ENCODE peak calls at places on chromosome 11, in ten cellular contexts. One of them, this sample, is unnamed.

GRCh38 chr11:2699185-2699530 is 636 bp downstream of the KCNQ1OT1 start:
- DNase-seq in uterus: peak; percentile 26
- DNase-seq in activated naive CD8-positive, alpha-beta T cell treated with anti-CD3 and anti-CD28 coated beads, Interleukin-2, amount 10 ng/mL, durations not matched to agents 7 days and 5 days: peak; percentile 43
- DNase-seq in left cardiac atrium: peak; percentile 29
- DNase-seq in A673: peak; percentile 31
- DNase-seq in NCI-H2029: no peak
- DNase-seq in stimulated activated CD4-positive, alpha-beta T cell treated with anti-CD3 and anti-CD28 coated beads, Interleukin-4, amount 100 ng/mL, for 24 hours: no peak
- DNase-seq in body of pancreas: peak; percentile 41
- DNase-seq in choroid plexus epithelial cell: peak; percentile 19
- DNase-seq in astrocyte: no peak
- DNase-seq in this sample: no peak

GRCh38 chr11:67468056-67468455 is 995 bp downstream of the TMEM134 start:
- DNase-seq in choroid plexus epithelial cell: no peak
- DNase-seq in NCI-H2029: peak; percentile 8
- DNase-seq in A673: no peak
- DNase-seq in activated naive CD8-positive, alpha-beta T cell treated with anti-CD3 and anti-CD28 coated beads, Interleukin-2, amount 10 ng/mL, durations not matched to agents 7 days and 5 days: no peak
- DNase-seq in body of pancreas: peak; percentile 98
- DNase-seq in uterus: peak; percentile 44
- DNase-seq in astrocyte: peak; percentile 20
- DNase-seq in stimulated activated CD4-positive, alpha-beta T cell treated with anti-CD3 and anti-CD28 coated beads, Interleukin-4, amount 100 ng/mL, for 24 hours: peak; percentile 42
- DNase-seq in left cardiac atrium: no peak
- DNase-seq in this sample: no peak

GRCh38 chr11:2816941-2817421 is 68.6 kb downstream of the CDKN1C start:
- DNase-seq in choroid plexus epithelial cell: peak; percentile 95
- DNase-seq in uterus: peak; percentile 70
- DNase-seq in A673: no peak
- DNase-seq in activated naive CD8-positive, alpha-beta T cell treated with anti-CD3 and anti-CD28 coated beads, Interleukin-2, amount 10 ng/mL, durations not matched to agents 7 days and 5 days: no peak
- DNase-seq in stimulated activated CD4-positive, alpha-beta T cell treated with anti-CD3 and anti-CD28 coated beads, Interleukin-4, amount 100 ng/mL, for 24 hours: no peak
- DNase-seq in body of pancreas: no peak
- DNase-seq in astrocyte: peak; percentile 83
- DNase-seq in left cardiac atrium: peak; percentile 18
- DNase-seq in NCI-H2029: no peak
- DNase-seq in this sample: no peak

GRCh38 chr11:104163100-104164027 is 583 bp downstream of the PDGFD start:
- DNase-seq in A673: no peak
- DNase-seq in left cardiac atrium: peak; percentile 32
- DNase-seq in stimulated activated CD4-positive, alpha-beta T cell treated with anti-CD3 and anti-CD28 coated beads, Interleukin-4, amount 100 ng/mL, for 24 hours: no peak
- DNase-seq in astrocyte: peak; percentile 27
- DNase-seq in choroid plexus epithelial cell: peak; percentile 55
- DNase-seq in activated naive CD8-positive, alpha-beta T cell treated with anti-CD3 and anti-CD28 coated beads, Interleukin-2, amount 10 ng/mL, durations not matched to agents 7 days and 5 days: no peak
- DNase-seq in NCI-H2029: no peak
- DNase-seq in body of pancreas: peak; percentile 47
- DNase-seq in uterus: peak; percentile 17
- DNase-seq in this sample: no peak

GRCh38 chr11:31823372-31824371 is 12.6 kb upstream of the PAX6 start:
- DNase-seq in choroid plexus epithelial cell: no peak
- DNase-seq in stimulated activated CD4-positive, alpha-beta T cell treated with anti-CD3 and anti-CD28 coated beads, Interleukin-4, amount 100 ng/mL, for 24 hours: no peak
- DNase-seq in A673: no peak
- DNase-seq in body of pancreas: no peak
- DNase-seq in astrocyte: no peak
- DNase-seq in left cardiac atrium: no peak
- DNase-seq in uterus: no peak
- DNase-seq in activated naive CD8-positive, alpha-beta T cell treated with anti-CD3 and anti-CD28 coated beads, Interleukin-2, amount 10 ng/mL, durations not matched to agents 7 days and 5 days: no peak
- DNase-seq in NCI-H2029: no peak
- DNase-seq in this sample: no peak

GRCh38 chr11:127651888-127652221 is 651.3 kb upstream of the KIRREL3 start:
- DNase-seq in left cardiac atrium: no peak
- DNase-seq in choroid plexus epithelial cell: no peak
- DNase-seq in stimulated activated CD4-positive, alpha-beta T cell treated with anti-CD3 and anti-CD28 coated beads, Interleukin-4, amount 100 ng/mL, for 24 hours: no peak
- DNase-seq in body of pancreas: no peak
- DNase-seq in NCI-H2029: no peak
- DNase-seq in uterus: no peak
- DNase-seq in astrocyte: peak; percentile 41
- DNase-seq in activated naive CD8-positive, alpha-beta T cell treated with anti-CD3 and anti-CD28 coated beads, Interleukin-2, amount 10 ng/mL, durations not matched to agents 7 days and 5 days: no peak
- DNase-seq in A673: no peak
- DNase-seq in this sample: no peak

GRCh38 chr11:87878373-87878779 is 296.9 kb downstream of the RAB38 start:
- DNase-seq in left cardiac atrium: no peak
- DNase-seq in A673: peak; percentile 58
- DNase-seq in stimulated activated CD4-positive, alpha-beta T cell treated with anti-CD3 and anti-CD28 coated beads, Interleukin-4, amount 100 ng/mL, for 24 hours: no peak
- DNase-seq in choroid plexus epithelial cell: peak; percentile 76
- DNase-seq in body of pancreas: no peak
- DNase-seq in uterus: no peak
- DNase-seq in activated naive CD8-positive, alpha-beta T cell treated with anti-CD3 and anti-CD28 coated beads, Interleukin-2, amount 10 ng/mL, durations not matched to agents 7 days and 5 days: no peak
- DNase-seq in astrocyte: peak; percentile 27
- DNase-seq in NCI-H2029: peak; percentile 9
- DNase-seq in this sample: no peak

GRCh38 chr11:79415411-79415810 is 25.4 kb downstream of the TENM4 start:
- DNase-seq in NCI-H2029: no peak
- DNase-seq in left cardiac atrium: no peak
- DNase-seq in astrocyte: peak; percentile 18
- DNase-seq in activated naive CD8-positive, alpha-beta T cell treated with anti-CD3 and anti-CD28 coated beads, Interleukin-2, amount 10 ng/mL, durations not matched to agents 7 days and 5 days: no peak
- DNase-seq in body of pancreas: no peak
- DNase-seq in uterus: no peak
- DNase-seq in stimulated activated CD4-positive, alpha-beta T cell treated with anti-CD3 and anti-CD28 coated beads, Interleukin-4, amount 100 ng/mL, for 24 hours: no peak
- DNase-seq in choroid plexus epithelial cell: no peak
- DNase-seq in A673: no peak
- DNase-seq in this sample: no peak

GRCh38 chr11:116686891-116687290 is 85.9 kb downstream of the BUD13 start:
- DNase-seq in stimulated activated CD4-positive, alpha-beta T cell treated with anti-CD3 and anti-CD28 coated beads, Interleukin-4, amount 100 ng/mL, for 24 hours: no peak
- DNase-seq in left cardiac atrium: no peak
- DNase-seq in activated naive CD8-positive, alpha-beta T cell treated with anti-CD3 and anti-CD28 coated beads, Interleukin-2, amount 10 ng/mL, durations not matched to agents 7 days and 5 days: no peak
- DNase-seq in A673: no peak
- DNase-seq in body of pancreas: no peak
- DNase-seq in choroid plexus epithelial cell: no peak
- DNase-seq in NCI-H2029: no peak
- DNase-seq in astrocyte: no peak
- DNase-seq in uterus: no peak
- DNase-seq in this sample: no peak

GRCh38 chr11:15118431-15118830 is 3.7 kb downstream of the INSC start:
- DNase-seq in activated naive CD8-positive, alpha-beta T cell treated with anti-CD3 and anti-CD28 coated beads, Interleukin-2, amount 10 ng/mL, durations not matched to agents 7 days and 5 days: no peak
- DNase-seq in stimulated activated CD4-positive, alpha-beta T cell treated with anti-CD3 and anti-CD28 coated beads, Interleukin-4, amount 100 ng/mL, for 24 hours: no peak
- DNase-seq in NCI-H2029: no peak
- DNase-seq in body of pancreas: no peak
- DNase-seq in A673: no peak
- DNase-seq in uterus: no peak
- DNase-seq in astrocyte: no peak
- DNase-seq in left cardiac atrium: no peak
- DNase-seq in choroid plexus epithelial cell: no peak
- DNase-seq in this sample: no peak

GRCh38 chr11:130555251-130555841 is 106.9 kb downstream of the ADAMTS15 start:
- DNase-seq in choroid plexus epithelial cell: no peak
- DNase-seq in activated naive CD8-positive, alpha-beta T cell treated with anti-CD3 and anti-CD28 coated beads, Interleukin-2, amount 10 ng/mL, durations not matched to agents 7 days and 5 days: no peak
- DNase-seq in left cardiac atrium: peak; percentile 60
- DNase-seq in stimulated activated CD4-positive, alpha-beta T cell treated with anti-CD3 and anti-CD28 coated beads, Interleukin-4, amount 100 ng/mL, for 24 hours: no peak
- DNase-seq in astrocyte: peak; percentile 31
- DNase-seq in uterus: no peak
- DNase-seq in A673: no peak
- DNase-seq in NCI-H2029: no peak
- DNase-seq in body of pancreas: peak; percentile 42
- DNase-seq in this sample: peak; percentile 22

GRCh38 chr11:116173946-116174911 is 598.6 kb downstream of the BUD13 start:
- DNase-seq in activated naive CD8-positive, alpha-beta T cell treated with anti-CD3 and anti-CD28 coated beads, Interleukin-2, amount 10 ng/mL, durations not matched to agents 7 days and 5 days: no peak
- DNase-seq in NCI-H2029: no peak
- DNase-seq in body of pancreas: no peak
- DNase-seq in uterus: no peak
- DNase-seq in choroid plexus epithelial cell: no peak
- DNase-seq in stimulated activated CD4-positive, alpha-beta T cell treated with anti-CD3 and anti-CD28 coated beads, Interleukin-4, amount 100 ng/mL, for 24 hours: no peak
- DNase-seq in A673: peak; percentile 42
- DNase-seq in astrocyte: no peak
- DNase-seq in left cardiac atrium: no peak
- DNase-seq in this sample: no peak

GRCh38 chr11:119263352-119263940 is 53.5 kb downstream of the MCAM start:
- DNase-seq in activated naive CD8-positive, alpha-beta T cell treated with anti-CD3 and anti-CD28 coated beads, Interleukin-2, amount 10 ng/mL, durations not matched to agents 7 days and 5 days: no peak
- DNase-seq in NCI-H2029: no peak
- DNase-seq in choroid plexus epithelial cell: peak; percentile 23
- DNase-seq in body of pancreas: no peak
- DNase-seq in astrocyte: no peak
- DNase-seq in left cardiac atrium: no peak
- DNase-seq in stimulated activated CD4-positive, alpha-beta T cell treated with anti-CD3 and anti-CD28 coated beads, Interleukin-4, amount 100 ng/mL, for 24 hours: no peak
- DNase-seq in uterus: no peak
- DNase-seq in A673: no peak
- DNase-seq in this sample: no peak

GRCh38 chr11:62186195-62186594 is 3.8 kb upstream of the SCGB1D1 start:
- DNase-seq in uterus: no peak
- DNase-seq in activated naive CD8-positive, alpha-beta T cell treated with anti-CD3 and anti-CD28 coated beads, Interleukin-2, amount 10 ng/mL, durations not matched to agents 7 days and 5 days: no peak
- DNase-seq in choroid plexus epithelial cell: no peak
- DNase-seq in left cardiac atrium: no peak
- DNase-seq in astrocyte: no peak
- DNase-seq in stimulated activated CD4-positive, alpha-beta T cell treated with anti-CD3 and anti-CD28 coated beads, Interleukin-4, amount 100 ng/mL, for 24 hours: no peak
- DNase-seq in body of pancreas: no peak
- DNase-seq in A673: no peak
- DNase-seq in NCI-H2029: peak; percentile 84
- DNase-seq in this sample: no peak

GRCh38 chr11:26741036-26741435 is 19.2 kb upstream of the SLC5A12 start:
- DNase-seq in stimulated activated CD4-positive, alpha-beta T cell treated with anti-CD3 and anti-CD28 coated beads, Interleukin-4, amount 100 ng/mL, for 24 hours: no peak
- DNase-seq in body of pancreas: no peak
- DNase-seq in uterus: no peak
- DNase-seq in A673: peak; percentile 71
- DNase-seq in left cardiac atrium: no peak
- DNase-seq in NCI-H2029: no peak
- DNase-seq in activated naive CD8-positive, alpha-beta T cell treated with anti-CD3 and anti-CD28 coated beads, Interleukin-2, amount 10 ng/mL, durations not matched to agents 7 days and 5 days: no peak
- DNase-seq in choroid plexus epithelial cell: peak; percentile 75
- DNase-seq in astrocyte: peak; percentile 69
- DNase-seq in this sample: no peak

GRCh38 chr11:107706531-107706930 is 5.3 kb downstream of the SLN start:
- DNase-seq in uterus: no peak
- DNase-seq in astrocyte: peak; percentile 44
- DNase-seq in body of pancreas: no peak
- DNase-seq in left cardiac atrium: no peak
- DNase-seq in A673: no peak
- DNase-seq in stimulated activated CD4-positive, alpha-beta T cell treated with anti-CD3 and anti-CD28 coated beads, Interleukin-4, amount 100 ng/mL, for 24 hours: no peak
- DNase-seq in activated naive CD8-positive, alpha-beta T cell treated with anti-CD3 and anti-CD28 coated beads, Interleukin-2, amount 10 ng/mL, durations not matched to agents 7 days and 5 days: no peak
- DNase-seq in choroid plexus epithelial cell: peak; percentile 66
- DNase-seq in NCI-H2029: no peak
- DNase-seq in this sample: no peak

GRCh38 chr11:28144808-28145207 is 36.6 kb downstream of the METTL15 start:
- DNase-seq in A673: peak; percentile 54
- DNase-seq in body of pancreas: no peak
- DNase-seq in activated naive CD8-positive, alpha-beta T cell treated with anti-CD3 and anti-CD28 coated beads, Interleukin-2, amount 10 ng/mL, durations not matched to agents 7 days and 5 days: no peak
- DNase-seq in stimulated activated CD4-positive, alpha-beta T cell treated with anti-CD3 and anti-CD28 coated beads, Interleukin-4, amount 100 ng/mL, for 24 hours: no peak
- DNase-seq in left cardiac atrium: no peak
- DNase-seq in choroid plexus epithelial cell: peak; percentile 73
- DNase-seq in NCI-H2029: no peak
- DNase-seq in uterus: no peak
- DNase-seq in astrocyte: peak; percentile 69
- DNase-seq in this sample: no peak

GRCh38 chr11:108199446-108200321 is 22.8 kb downstream of the NPAT start:
- DNase-seq in choroid plexus epithelial cell: peak; percentile 76
- DNase-seq in A673: no peak
- DNase-seq in activated naive CD8-positive, alpha-beta T cell treated with anti-CD3 and anti-CD28 coated beads, Interleukin-2, amount 10 ng/mL, durations not matched to agents 7 days and 5 days: no peak
- DNase-seq in NCI-H2029: no peak
- DNase-seq in uterus: no peak
- DNase-seq in stimulated activated CD4-positive, alpha-beta T cell treated with anti-CD3 and anti-CD28 coated beads, Interleukin-4, amount 100 ng/mL, for 24 hours: peak; percentile 87
- DNase-seq in left cardiac atrium: no peak
- DNase-seq in body of pancreas: no peak
- DNase-seq in astrocyte: peak; percentile 65
- DNase-seq in this sample: no peak

GRCh38 chr11:62552931-62553838 is 6.6 kb upstream of the AHNAK start:
- DNase-seq in NCI-H2029: no peak
- DNase-seq in uterus: peak; percentile 86
- DNase-seq in A673: peak; percentile 76
- DNase-seq in body of pancreas: peak; percentile 94
- DNase-seq in left cardiac atrium: peak; percentile 88
- DNase-seq in stimulated activated CD4-positive, alpha-beta T cell treated with anti-CD3 and anti-CD28 coated beads, Interleukin-4, amount 100 ng/mL, for 24 hours: peak; percentile 47
- DNase-seq in astrocyte: peak; percentile 96
- DNase-seq in activated naive CD8-positive, alpha-beta T cell treated with anti-CD3 and anti-CD28 coated beads, Interleukin-2, amount 10 ng/mL, durations not matched to agents 7 days and 5 days: peak; percentile 70
- DNase-seq in choroid plexus epithelial cell: peak; percentile 93
- DNase-seq in this sample: peak; percentile 96

GRCh38 chr11:29129850-29130249 is 887.0 kb downstream of the KCNA4 start:
- DNase-seq in A673: peak; percentile 98
- DNase-seq in astrocyte: peak; percentile 10
- DNase-seq in uterus: no peak
- DNase-seq in left cardiac atrium: no peak
- DNase-seq in NCI-H2029: no peak
- DNase-seq in body of pancreas: no peak
- DNase-seq in stimulated activated CD4-positive, alpha-beta T cell treated with anti-CD3 and anti-CD28 coated beads, Interleukin-4, amount 100 ng/mL, for 24 hours: no peak
- DNase-seq in choroid plexus epithelial cell: peak; percentile 87
- DNase-seq in activated naive CD8-positive, alpha-beta T cell treated with anti-CD3 and anti-CD28 coated beads, Interleukin-2, amount 10 ng/mL, durations not matched to agents 7 days and 5 days: no peak
- DNase-seq in this sample: no peak

GRCh38 chr11:45383229-45383628 is 97.1 kb upstream of the SYT13 start:
- DNase-seq in uterus: no peak
- DNase-seq in astrocyte: peak; percentile 55
- DNase-seq in NCI-H2029: no peak
- DNase-seq in body of pancreas: no peak
- DNase-seq in activated naive CD8-positive, alpha-beta T cell treated with anti-CD3 and anti-CD28 coated beads, Interleukin-2, amount 10 ng/mL, durations not matched to agents 7 days and 5 days: no peak
- DNase-seq in choroid plexus epithelial cell: peak; percentile 48
- DNase-seq in left cardiac atrium: no peak
- DNase-seq in A673: no peak
- DNase-seq in stimulated activated CD4-positive, alpha-beta T cell treated with anti-CD3 and anti-CD28 coated beads, Interleukin-4, amount 100 ng/mL, for 24 hours: no peak
- DNase-seq in this sample: no peak

This sample was measured in gastrocnemius medialis.